ENCODE peak calls at places on chromosomes 16 and 17, in four cellular contexts. One of them, this sample, is unnamed.
A peak's percentile ranks its signal among the peaks of the same experiment; 100 is the strongest.

GRCh38 chr17:47733414-47734288 is 615 bp downstream of the TBX21 start:
- DNase-seq in A549: no peak
- DNase-seq in NB4: peak; percentile 9
- DNase-seq in HepG2: no peak
- DNase-seq in this sample: no peak

GRCh38 chr17:8053600-8053999 is 14.7 kb downstream of the ALOX15B start:
- DNase-seq in A549: no peak
- DNase-seq in NB4: no peak
- DNase-seq in HepG2: no peak
- DNase-seq in this sample: no peak

GRCh38 chr17:3913531-3914318 is 2.5 kb downstream of the P2RX1 start:
- DNase-seq in HepG2: peak; percentile 51
- DNase-seq in NB4: peak; percentile 80
- DNase-seq in A549: peak; percentile 91
- DNase-seq in this sample: peak; percentile 73

GRCh38 chr16:84519855-84520254 is 15.4 kb upstream of the MEAK7 start:
- DNase-seq in A549: no peak
- DNase-seq in NB4: no peak
- DNase-seq in HepG2: no peak
- DNase-seq in this sample: no peak

GRCh38 chr16:58515871-58516767 is 802 bp downstream of the SETD6 start:
- DNase-seq in NB4: peak; percentile 64
- DNase-seq in A549: no peak
- DNase-seq in HepG2: peak; percentile 24
- DNase-seq in this sample: no peak

GRCh38 chr17:5437721-5438317 is 1.1 kb downstream of the C1QBP start:
- DNase-seq in NB4: no peak
- DNase-seq in HepG2: no peak
- DNase-seq in A549: no peak
- DNase-seq in this sample: no peak

GRCh38 chr16:51409001-51409675 is 258.1 kb upstream of the SALL1 start:
- DNase-seq in HepG2: no peak
- DNase-seq in A549: no peak
- DNase-seq in NB4: no peak
- DNase-seq in this sample: no peak

GRCh38 chr17:8173056-8173870 is 2.9 kb downstream of the TMEM107 start:
- DNase-seq in NB4: peak; percentile 94
- DNase-seq in A549: peak; percentile 89
- DNase-seq in HepG2: peak; percentile 98
- DNase-seq in this sample: peak; percentile 95

GRCh38 chr17:37605813-37606505 is 3.3 kb downstream of the SYNRG start:
- DNase-seq in A549: no peak
- DNase-seq in HepG2: no peak
- DNase-seq in NB4: peak; percentile 51
- DNase-seq in this sample: peak; percentile 9

GRCh38 chr16:22314661-22315626 is 17.7 kb downstream of the POLR3E start:
- DNase-seq in A549: no peak
- DNase-seq in HepG2: no peak
- DNase-seq in NB4: no peak
- DNase-seq in this sample: no peak

GRCh38 chr16:76428858-76429257 is 151.7 kb downstream of the CNTNAP4 start:
- DNase-seq in NB4: peak; percentile 19
- DNase-seq in A549: no peak
- DNase-seq in HepG2: peak; percentile 42
- DNase-seq in this sample: no peak

GRCh38 chr17:28572294-28573099 is 1.2 kb upstream of the PIGS start:
- DNase-seq in NB4: no peak
- DNase-seq in A549: no peak
- DNase-seq in HepG2: no peak
- DNase-seq in this sample: no peak

GRCh38 chr16:27374231-27374793 is 27.7 kb upstream of the IL21R start:
- DNase-seq in HepG2: no peak
- DNase-seq in A549: no peak
- DNase-seq in NB4: peak; percentile 53
- DNase-seq in this sample: no peak

GRCh38 chr16:87817910-87818309 is 51.4 kb downstream of the SLC7A5 start:
- DNase-seq in A549: no peak
- DNase-seq in HepG2: no peak
- DNase-seq in NB4: no peak
- DNase-seq in this sample: no peak

GRCh38 chr17:50429793-50430192 is 3.8 kb downstream of the ACSF2 start:
- DNase-seq in A549: no peak
- DNase-seq in NB4: no peak
- DNase-seq in HepG2: no peak
- DNase-seq in this sample: no peak

GRCh38 chr17:4019400-4019799 is 55.2 kb upstream of the ATP2A3 start:
- DNase-seq in HepG2: no peak
- DNase-seq in NB4: no peak
- DNase-seq in A549: no peak
- DNase-seq in this sample: no peak

GRCh38 chr16:21028728-21029127 is 121.9 kb downstream of the DNAH3 start:
- DNase-seq in NB4: no peak
- DNase-seq in A549: no peak
- DNase-seq in HepG2: no peak
- DNase-seq in this sample: no peak

GRCh38 chr16:21023509-21024202 is 123.1 kb downstream of the LYRM1 start:
- DNase-seq in HepG2: no peak
- DNase-seq in A549: no peak
- DNase-seq in NB4: no peak
- DNase-seq in this sample: no peak

GRCh38 chr16:21021316-21021715 is 120.7 kb downstream of the LYRM1 start:
- DNase-seq in A549: no peak
- DNase-seq in HepG2: no peak
- DNase-seq in NB4: no peak
- DNase-seq in this sample: no peak

DNA sequence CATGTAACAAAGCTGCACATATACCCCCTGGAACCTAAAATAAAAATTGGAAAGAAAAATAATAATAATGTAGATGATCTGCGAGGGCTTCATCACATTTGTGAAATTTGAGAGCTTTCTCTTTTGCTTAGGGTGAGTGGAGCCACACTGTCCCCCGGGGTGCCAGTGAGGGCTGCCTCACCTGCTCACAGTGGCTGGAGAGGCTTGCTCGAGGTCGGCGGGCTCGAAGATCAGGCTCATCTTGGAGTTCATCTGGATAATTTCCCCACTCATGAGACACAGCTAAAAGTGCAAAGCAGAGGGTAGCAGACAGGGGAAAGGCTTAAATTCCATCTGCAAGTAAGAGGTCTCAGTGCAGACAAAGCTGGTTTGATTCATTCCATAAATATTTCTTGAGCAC is 123.8 kb downstream of the DNAH3 start:
- DNase-seq in A549: no peak
- DNase-seq in NB4: no peak
- DNase-seq in HepG2: no peak
- DNase-seq in this sample: no peak
- TF ChIP-seq MYC in A549: no peak
- TF ChIP-seq MYC in NB4: no peak
- TF ChIP-seq MYC in HepG2: no peak
- TF ChIP-seq MYC in this sample: no peak

DNA sequence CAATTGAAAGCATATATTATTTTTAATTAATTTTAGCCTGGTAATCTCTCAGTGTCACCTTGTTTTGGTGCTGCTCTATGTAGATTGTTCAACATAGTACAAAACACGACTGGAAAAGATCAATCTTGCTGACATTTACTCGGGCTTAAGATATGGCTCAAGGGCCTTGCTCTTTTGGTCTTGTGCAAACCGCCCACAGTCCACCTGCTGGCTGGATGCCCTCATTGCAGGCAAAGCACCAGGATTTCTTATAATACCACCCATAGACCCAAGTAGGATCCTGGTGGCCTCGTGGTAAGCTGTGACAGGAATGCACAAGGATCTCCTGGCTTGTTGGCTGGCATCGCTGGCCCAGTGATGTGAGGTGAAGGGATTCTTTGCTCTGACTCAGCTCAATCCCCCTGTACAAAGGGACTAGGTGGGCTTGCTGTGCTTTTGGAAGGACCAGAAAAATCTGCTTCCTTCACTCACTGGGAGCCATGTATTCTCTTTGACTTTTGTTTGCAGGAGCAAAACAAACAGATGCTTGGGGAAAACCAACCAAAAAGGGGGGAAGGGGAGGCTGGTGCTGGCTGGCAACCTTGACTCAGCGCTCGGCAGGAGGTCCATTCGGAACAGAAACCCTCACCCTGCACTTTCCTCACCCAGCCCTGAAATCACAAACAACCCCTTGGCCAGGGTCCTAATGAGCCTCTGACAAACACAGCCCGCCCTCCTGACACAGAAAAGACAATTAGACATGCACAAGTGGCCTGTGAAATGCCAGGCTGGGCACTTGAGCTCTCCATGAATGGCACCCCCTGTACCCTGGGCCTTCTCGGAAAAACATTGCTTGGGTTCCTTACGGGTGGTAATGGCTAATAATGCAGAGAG is 36.6 kb upstream of the MED9 start:
- DNase-seq in A549: peak; percentile 73
- DNase-seq in NB4: peak; percentile 81
- DNase-seq in HepG2: peak; percentile 77
- DNase-seq in this sample: peak; percentile 57
- TF ChIP-seq MYC in A549: peak; percentile 26
- TF ChIP-seq MYC in NB4: peak; percentile 51
- TF ChIP-seq MYC in HepG2: peak; percentile 36
- TF ChIP-seq MYC in this sample: no peak

GRCh38 chr17:40253565-40253964 is 34.1 kb upstream of the CDC6 start:
- DNase-seq in NB4: no peak
- DNase-seq in A549: no peak
- DNase-seq in HepG2: no peak
- DNase-seq in this sample: no peak

GRCh38 chr17:40247926-40248495 is 28.9 kb downstream of the WIPF2 start:
- DNase-seq in NB4: peak; percentile 20
- DNase-seq in HepG2: no peak
- DNase-seq in A549: no peak
- DNase-seq in this sample: no peak

GRCh38 chr17:40248507-40248906 is 29.4 kb downstream of the WIPF2 start:
- DNase-seq in A549: no peak
- DNase-seq in HepG2: no peak
- DNase-seq in NB4: no peak
- DNase-seq in this sample: no peak

GRCh38 chr17:40251576-40251975 is 32.5 kb downstream of the WIPF2 start:
- DNase-seq in NB4: peak; percentile 42
- DNase-seq in HepG2: no peak
- DNase-seq in A549: peak; percentile 58
- DNase-seq in this sample: peak; percentile 88
- TF ChIP-seq MYC in NB4: no peak
- TF ChIP-seq MYC in HepG2: no peak
- TF ChIP-seq MYC in A549: no peak
- TF ChIP-seq MYC in this sample: no peak

GRCh38 chr17:29593546-29594440 is 861 bp downstream of the ANKRD13B start:
- DNase-seq in HepG2: no peak
- DNase-seq in NB4: peak; percentile 66
- DNase-seq in A549: no peak
- DNase-seq in this sample: no peak
- TF ChIP-seq MYC in HepG2: no peak
- TF ChIP-seq MYC in NB4: no peak
- TF ChIP-seq MYC in A549: no peak
- TF ChIP-seq MYC in this sample: no peak

GRCh38 chr17:59069856-59070255 is 36.8 kb downstream of the TRIM37 start:
- DNase-seq in HepG2: no peak
- DNase-seq in NB4: no peak
- DNase-seq in A549: no peak
- DNase-seq in this sample: no peak

GRCh38 chr17:59073972-59074371 is 32.7 kb downstream of the TRIM37 start:
- DNase-seq in HepG2: no peak
- DNase-seq in NB4: no peak
- DNase-seq in A549: no peak
- DNase-seq in this sample: no peak

GRCh38 chr17:59074494-59074893 is 32.2 kb downstream of the TRIM37 start:
- DNase-seq in HepG2: no peak
- DNase-seq in NB4: no peak
- DNase-seq in A549: no peak
- DNase-seq in this sample: peak; percentile 86
- TF ChIP-seq MYC in HepG2: no peak
- TF ChIP-seq MYC in NB4: no peak
- TF ChIP-seq MYC in A549: no peak
- TF ChIP-seq MYC in this sample: no peak

GRCh38 chr17:77284023-77284617 is 143.4 kb downstream of the SEC14L1 start:
- DNase-seq in HepG2: no peak
- DNase-seq in NB4: no peak
- DNase-seq in A549: no peak
- DNase-seq in this sample: no peak

GRCh38 chr17:77287432-77288068 is 146.8 kb downstream of the SEC14L1 start:
- DNase-seq in HepG2: peak; percentile 65
- DNase-seq in NB4: no peak
- DNase-seq in A549: peak; percentile 85
- DNase-seq in this sample: peak; percentile 39

GRCh38 chr17:77286641-77287431 is 146.1 kb downstream of the SEC14L1 start:
- DNase-seq in NB4: no peak
- DNase-seq in A549: peak; percentile 99
- DNase-seq in HepG2: peak; percentile 100
- DNase-seq in this sample: no peak

GRCh38 chr17:77286391-77286640 is 145.5 kb downstream of the SEC14L1 start:
- DNase-seq in NB4: no peak
- DNase-seq in HepG2: no peak
- DNase-seq in A549: no peak
- DNase-seq in this sample: no peak

GRCh38 chr17:77285594-77286390 is 145.0 kb downstream of the SEC14L1 start:
- DNase-seq in NB4: peak; percentile 82
- DNase-seq in HepG2: peak; percentile 70
- DNase-seq in A549: peak; percentile 72
- DNase-seq in this sample: no peak
- TF ChIP-seq MYC in NB4: no peak
- TF ChIP-seq MYC in HepG2: peak; percentile 26
- TF ChIP-seq MYC in A549: no peak
- TF ChIP-seq MYC in this sample: no peak

GRCh38 chr16:67431805-67432476 is 1.0 kb downstream of the HSD11B2 start:
- DNase-seq in A549: no peak
- DNase-seq in HepG2: no peak
- DNase-seq in NB4: no peak
- DNase-seq in this sample: no peak

GRCh38 chr16:67429053-67429798 is 1.7 kb upstream of the HSD11B2 start:
- DNase-seq in A549: no peak
- DNase-seq in NB4: no peak
- DNase-seq in HepG2: peak; percentile 79
- DNase-seq in this sample: no peak

GRCh38 chr16:67429799-67430503 is 970 bp upstream of the HSD11B2 start:
- DNase-seq in NB4: no peak
- DNase-seq in A549: no peak
- DNase-seq in HepG2: no peak
- DNase-seq in this sample: no peak

GRCh38 chr16:67431077-67431804 is at the start of gene HSD11B2:
- DNase-seq in NB4: peak; percentile 41
- DNase-seq in A549: peak; percentile 50
- DNase-seq in HepG2: no peak
- DNase-seq in this sample: peak; percentile 57

DNA sequence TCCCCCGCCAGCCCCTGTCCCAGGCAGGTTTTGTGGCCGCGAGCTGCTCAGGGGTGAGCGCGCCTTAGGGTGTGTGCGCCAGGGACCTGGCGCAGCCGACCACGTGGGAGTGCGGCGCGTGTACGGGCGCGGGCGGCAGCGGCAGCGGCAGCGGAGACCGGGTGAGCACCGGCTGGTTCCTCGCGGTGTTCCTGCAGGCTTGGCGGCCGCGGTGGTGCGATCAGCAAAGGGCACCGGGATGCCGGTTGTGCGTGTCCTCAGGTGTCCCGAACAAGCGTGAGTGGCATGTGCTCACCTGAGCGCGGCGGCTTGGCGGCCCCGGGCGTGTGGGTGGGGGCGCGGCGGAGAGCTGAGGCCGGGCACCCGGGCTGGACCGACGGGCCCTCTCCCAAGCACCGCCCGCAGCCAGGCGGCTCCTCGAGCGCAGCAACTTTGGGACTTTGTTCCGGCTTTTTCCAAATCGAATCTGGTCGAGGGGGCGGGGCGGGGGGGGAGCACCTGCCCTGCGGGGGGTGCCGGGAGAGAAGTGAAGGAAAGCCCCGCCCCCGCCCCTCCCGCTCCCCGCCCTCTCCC is 331 bp upstream of the HSD11B2 start:
- DNase-seq in HepG2: peak; percentile 77
- DNase-seq in NB4: no peak
- DNase-seq in A549: peak; percentile 44
- DNase-seq in this sample: no peak
- TF ChIP-seq MYC in HepG2: peak; percentile 97
- TF ChIP-seq MYC in NB4: no peak
- TF ChIP-seq MYC in A549: no peak
- TF ChIP-seq MYC in this sample: no peak

This sample was measured in endothelial cell of umbilical vein.